ENCODE peak calls at places on chromosome 21, in five cellular contexts. One of them, this sample, is unnamed.

GRCh38 chr21:35484856-35485255 is 435.8 kb upstream of the RUNX1 start:
- DNase-seq in A549: no peak
- DNase-seq in HepG2: no peak
- DNase-seq in K562: no peak
- DNase-seq in GM12878: no peak
- DNase-seq in this sample: no peak

GRCh38 chr21:17987328-17987727 is 168.2 kb upstream of the C21orf91 start:
- DNase-seq in A549: no peak
- DNase-seq in HepG2: no peak
- DNase-seq in K562: no peak
- DNase-seq in GM12878: no peak
- DNase-seq in this sample: no peak

GRCh38 chr21:35922618-35923017 is 137.7 kb downstream of the SETD4 start:
- DNase-seq in A549: no peak
- DNase-seq in HepG2: no peak
- DNase-seq in K562: no peak
- DNase-seq in GM12878: no peak
- DNase-seq in this sample: no peak

GRCh38 chr21:37263827-37264226 is 3.3 kb downstream of the VPS26C start:
- DNase-seq in A549: no peak
- DNase-seq in HepG2: no peak
- DNase-seq in K562: no peak
- DNase-seq in GM12878: no peak
- DNase-seq in this sample: no peak

GRCh38 chr21:22189278-22189677 is 1191.1 kb downstream of the NCAM2 start:
- DNase-seq in A549: no peak
- DNase-seq in HepG2: no peak
- DNase-seq in K562: no peak
- DNase-seq in GM12878: no peak
- DNase-seq in this sample: no peak

GRCh38 chr21:21045538-21045937 is 47.3 kb downstream of the NCAM2 start:
- DNase-seq in A549: no peak
- DNase-seq in HepG2: no peak
- DNase-seq in K562: no peak
- DNase-seq in GM12878: no peak
- DNase-seq in this sample: no peak

GRCh38 chr21:31343680-31344480 is at the start of gene TIAM1:
- DNase-seq in A549: no peak
- DNase-seq in HepG2: no peak
- DNase-seq in K562: no peak
- DNase-seq in GM12878: no peak
- DNase-seq in this sample: peak; percentile 71

GRCh38 chr21:18449586-18449985 is 46.0 kb upstream of the TMPRSS15 start:
- DNase-seq in A549: no peak
- DNase-seq in HepG2: no peak
- DNase-seq in K562: no peak
- DNase-seq in GM12878: no peak
- DNase-seq in this sample: no peak

GRCh38 chr21:43211085-43212071 is 42.6 kb downstream of the CRYAA start:
- DNase-seq in A549: no peak
- DNase-seq in HepG2: peak; percentile 90
- DNase-seq in K562: no peak
- DNase-seq in GM12878: no peak
- DNase-seq in this sample: peak; percentile 63

GRCh38 chr21:14737922-14738321 is 191.8 kb upstream of the SAMSN1 start:
- DNase-seq in A549: peak; percentile 1
- DNase-seq in HepG2: peak; percentile 70
- DNase-seq in K562: peak; percentile 39
- DNase-seq in GM12878: no peak
- DNase-seq in this sample: peak; percentile 76

GRCh38 chr21:19244502-19245187 is 841.1 kb upstream of the TMPRSS15 start:
- DNase-seq in A549: no peak
- DNase-seq in HepG2: no peak
- DNase-seq in K562: no peak
- DNase-seq in GM12878: no peak
- DNase-seq in this sample: no peak

GRCh38 chr21:14050121-14050520 is 160.6 kb downstream of the LIPI start:
- DNase-seq in A549: no peak
- DNase-seq in HepG2: no peak
- DNase-seq in K562: no peak
- DNase-seq in GM12878: no peak
- DNase-seq in this sample: no peak

GRCh38 chr21:31878831-31879230 is 6.0 kb downstream of the HUNK start:
- DNase-seq in A549: no peak
- DNase-seq in HepG2: no peak
- DNase-seq in K562: no peak
- DNase-seq in GM12878: no peak
- DNase-seq in this sample: no peak

GRCh38 chr21:43322805-43323204 is 104.1 kb downstream of the SIK1 start:
- DNase-seq in A549: no peak
- DNase-seq in HepG2: no peak
- DNase-seq in K562: no peak
- DNase-seq in GM12878: no peak
- DNase-seq in this sample: no peak

GRCh38 chr21:40118527-40118926 is 251.3 kb downstream of the PCP4 start:
- DNase-seq in A549: no peak
- DNase-seq in HepG2: no peak
- DNase-seq in K562: no peak
- DNase-seq in GM12878: no peak
- DNase-seq in this sample: peak; percentile 12

GRCh38 chr21:39660596-39660995 is 47.9 kb downstream of the B3GALT5 start:
- DNase-seq in A549: peak; percentile 43
- DNase-seq in HepG2: no peak
- DNase-seq in K562: no peak
- DNase-seq in GM12878: no peak
- DNase-seq in this sample: no peak

GRCh38 chr21:34642211-34643075 is 26.4 kb upstream of the CLIC6 start:
- DNase-seq in A549: no peak
- DNase-seq in HepG2: no peak
- DNase-seq in K562: no peak
- DNase-seq in GM12878: peak; percentile 87
- DNase-seq in this sample: no peak

GRCh38 chr21:40841524-40842196 is 5.3 kb downstream of the DSCAM start:
- DNase-seq in A549: peak; percentile 3
- DNase-seq in HepG2: peak; percentile 6
- DNase-seq in K562: no peak
- DNase-seq in GM12878: no peak
- DNase-seq in this sample: peak; percentile 61

GRCh38 chr21:37225440-37225839 is 41.7 kb downstream of the VPS26C start:
- DNase-seq in A549: no peak
- DNase-seq in HepG2: no peak
- DNase-seq in K562: no peak
- DNase-seq in GM12878: no peak
- DNase-seq in this sample: no peak

GRCh38 chr21:39001341-39001740 is 181.9 kb downstream of the PSMG1 start:
- DNase-seq in A549: no peak
- DNase-seq in HepG2: no peak
- DNase-seq in K562: no peak
- DNase-seq in GM12878: no peak
- DNase-seq in this sample: no peak

GRCh38 chr21:42835611-42836401 is 43.5 kb downstream of the WDR4 start:
- DNase-seq in A549: no peak
- DNase-seq in HepG2: no peak
- DNase-seq in K562: no peak
- DNase-seq in GM12878: no peak
- DNase-seq in this sample: no peak

GRCh38 chr21:29330797-29331196 is 32.1 kb downstream of the BACH1 start:
- DNase-seq in A549: no peak
- DNase-seq in HepG2: no peak
- DNase-seq in K562: no peak
- DNase-seq in GM12878: no peak
- DNase-seq in this sample: no peak

GRCh38 chr21:34818663-34819158 is 149.9 kb downstream of the CLIC6 start:
- DNase-seq in A549: no peak
- DNase-seq in HepG2: no peak
- DNase-seq in K562: no peak
- DNase-seq in GM12878: no peak
- DNase-seq in this sample: no peak

GRCh38 chr21:33491373-33492102 is at the start of gene DNAJC28:
- DNase-seq in A549: peak; percentile 63
- DNase-seq in HepG2: peak; percentile 87
- DNase-seq in K562: peak; percentile 98
- DNase-seq in GM12878: peak; percentile 80
- DNase-seq in this sample: peak; percentile 99

GRCh38 chr21:29299046-29299905 is 554 bp downstream of the BACH1 start:
- DNase-seq in A549: peak; percentile 17
- DNase-seq in HepG2: peak; percentile 65
- DNase-seq in K562: peak; percentile 91
- DNase-seq in GM12878: no peak
- DNase-seq in this sample: peak; percentile 55

GRCh38 chr21:14259669-14260458 is 43.9 kb downstream of the RBM11 start:
- DNase-seq in A549: peak; percentile 3
- DNase-seq in HepG2: peak; percentile 39
- DNase-seq in K562: peak; percentile 24
- DNase-seq in GM12878: no peak
- DNase-seq in this sample: peak; percentile 73

GRCh38 chr21:34276711-34277425 is 86.9 kb upstream of the KCNE2 start:
- DNase-seq in A549: no peak
- DNase-seq in HepG2: no peak
- DNase-seq in K562: no peak
- DNase-seq in GM12878: peak; percentile 21
- DNase-seq in this sample: no peak

GRCh38 chr21:39184050-39184980 is 1.1 kb upstream of the PSMG1 start:
- DNase-seq in A549: no peak
- DNase-seq in HepG2: no peak
- DNase-seq in K562: no peak
- DNase-seq in GM12878: no peak
- DNase-seq in this sample: no peak

GRCh38 chr21:35257413-35257812 is 208.3 kb upstream of the RUNX1 start:
- DNase-seq in A549: peak; percentile 13
- DNase-seq in HepG2: no peak
- DNase-seq in K562: no peak
- DNase-seq in GM12878: no peak
- DNase-seq in this sample: no peak

GRCh38 chr21:32516729-32517649 is 68.3 kb downstream of the TCP10L start:
- DNase-seq in A549: no peak
- DNase-seq in HepG2: no peak
- DNase-seq in K562: no peak
- DNase-seq in GM12878: no peak
- DNase-seq in this sample: no peak

DNA sequence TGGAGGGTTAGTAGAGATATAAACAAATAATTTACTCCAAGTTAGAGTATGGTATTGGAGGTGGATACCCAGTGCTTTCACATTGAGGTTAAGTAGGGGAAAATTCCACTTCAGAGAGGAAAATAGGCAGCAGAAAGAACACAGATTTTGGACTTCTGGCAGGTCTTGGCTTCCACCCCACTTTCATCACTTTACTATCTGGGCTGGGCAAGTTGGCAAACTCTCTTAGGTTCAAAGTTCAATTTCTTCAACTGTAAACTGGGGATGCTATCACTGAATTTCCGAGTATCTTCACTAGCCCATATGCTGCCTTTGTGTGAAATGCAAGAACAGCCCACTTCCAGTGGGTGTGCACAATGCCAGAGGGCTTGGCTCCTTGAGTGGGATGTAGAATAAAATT is 214.9 kb downstream of the GABPA start:
- DNase-seq in A549: no peak
- DNase-seq in HepG2: no peak
- DNase-seq in K562: no peak
- DNase-seq in GM12878: no peak
- DNase-seq in this sample: no peak
- TF ChIP-seq JUNB in A549: no peak
- TF ChIP-seq JUNB in HepG2: no peak
- TF ChIP-seq JUNB in K562: no peak
- TF ChIP-seq JUNB in GM12878: no peak
- TF ChIP-seq JUNB in this sample: no peak

GRCh38 chr21:45012661-45013270 is 61.6 kb upstream of the ADARB1 start:
- DNase-seq in A549: peak; percentile 22
- DNase-seq in HepG2: no peak
- DNase-seq in K562: no peak
- DNase-seq in GM12878: no peak
- DNase-seq in this sample: peak; percentile 71
- TF ChIP-seq JUNB in A549: no peak
- TF ChIP-seq JUNB in HepG2: no peak
- TF ChIP-seq JUNB in K562: no peak
- TF ChIP-seq JUNB in GM12878: no peak
- TF ChIP-seq JUNB in this sample: no peak

GRCh38 chr21:27759820-27760219 is 792.9 kb upstream of the ADAMTS5 start:
- DNase-seq in A549: no peak
- DNase-seq in HepG2: no peak
- DNase-seq in K562: no peak
- DNase-seq in GM12878: no peak
- DNase-seq in this sample: no peak

GRCh38 chr21:27759091-27759659 is 792.3 kb upstream of the ADAMTS5 start:
- DNase-seq in A549: no peak
- DNase-seq in HepG2: no peak
- DNase-seq in K562: no peak
- DNase-seq in GM12878: no peak
- DNase-seq in this sample: peak; percentile 54

GRCh38 chr21:27761623-27762022 is 794.7 kb upstream of the ADAMTS5 start:
- DNase-seq in A549: no peak
- DNase-seq in HepG2: no peak
- DNase-seq in K562: no peak
- DNase-seq in GM12878: no peak
- DNase-seq in this sample: no peak

DNA sequence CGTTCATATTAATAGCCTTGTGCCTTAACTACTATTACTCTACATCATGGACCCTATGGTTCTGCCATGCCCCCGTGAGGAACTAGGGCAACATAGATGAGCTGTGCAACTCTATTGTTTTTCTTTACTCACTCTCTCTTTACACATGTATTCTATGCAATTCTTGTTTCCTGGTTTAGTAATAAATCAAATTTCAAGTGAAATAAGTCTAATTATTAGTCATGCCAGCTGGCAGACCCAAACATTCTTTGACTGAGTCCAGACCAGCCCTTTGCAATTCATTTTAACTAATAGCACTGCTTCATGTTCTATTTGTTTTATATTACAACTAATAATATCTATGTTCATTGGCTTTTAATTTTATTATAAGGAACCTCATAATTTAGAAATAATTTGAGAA is 789.3 kb upstream of the ADAMTS5 start:
- DNase-seq in A549: no peak
- DNase-seq in HepG2: no peak
- DNase-seq in K562: no peak
- DNase-seq in GM12878: no peak
- DNase-seq in this sample: no peak
- TF ChIP-seq JUNB in A549: no peak
- TF ChIP-seq JUNB in HepG2: no peak
- TF ChIP-seq JUNB in K562: no peak
- TF ChIP-seq JUNB in GM12878: no peak
- TF ChIP-seq JUNB in this sample: no peak

GRCh38 chr21:46254208-46254975 is 25.8 kb upstream of the LSS start:
- DNase-seq in A549: no peak
- DNase-seq in HepG2: no peak
- DNase-seq in K562: no peak
- DNase-seq in GM12878: peak; percentile 48
- DNase-seq in this sample: no peak

GRCh38 chr21:46255166-46255565 is 26.6 kb upstream of the LSS start:
- DNase-seq in A549: no peak
- DNase-seq in HepG2: no peak
- DNase-seq in K562: no peak
- DNase-seq in GM12878: no peak
- DNase-seq in this sample: no peak

GRCh38 chr21:46255758-46256337 is 27.3 kb upstream of the LSS start:
- DNase-seq in A549: no peak
- DNase-seq in HepG2: no peak
- DNase-seq in K562: no peak
- DNase-seq in GM12878: no peak
- DNase-seq in this sample: no peak

GRCh38 chr21:46252840-46253239 is 24.3 kb upstream of the LSS start:
- DNase-seq in A549: no peak
- DNase-seq in HepG2: peak; percentile 22
- DNase-seq in K562: no peak
- DNase-seq in GM12878: no peak
- DNase-seq in this sample: no peak

GRCh38 chr21:46253610-46254124 is 25.1 kb upstream of the LSS start:
- DNase-seq in A549: no peak
- DNase-seq in HepG2: no peak
- DNase-seq in K562: peak; percentile 40
- DNase-seq in GM12878: peak; percentile 89
- DNase-seq in this sample: peak; percentile 21
- TF ChIP-seq JUNB in A549: no peak
- TF ChIP-seq JUNB in HepG2: no peak
- TF ChIP-seq JUNB in K562: no peak
- TF ChIP-seq JUNB in GM12878: no peak
- TF ChIP-seq JUNB in this sample: no peak

This sample was measured in GM23338.